ENCODE peak calls at places on chromosomes 16 and 17, in seven cellular contexts. B is left lung, D is fibroblast of the aortic adventitia, Q is H1, Z is GM13977, H is uterus, A is nephron progenitor cell. P is an unnamed sample.

GRCh38 chr16:77499373-77500285 is 64.8 kb upstream of the ADAMTS18 start:
- DNase-seq in B (no peak), D (peak), Q (no peak), Z (no peak), H (peak), A (peak), P (no peak)

GRCh38 chr17:82937411-82938371 is 97.9 kb upstream of the ZNF750 start:
- DNase-seq in B (peak), D (no peak), Q (no peak), Z (no peak), H (peak), A (no peak), P (no peak)

GRCh38 chr17:76841776-76842405 is 26.3 kb upstream of the MGAT5B start:
- DNase-seq in B (no peak), D (no peak), Q (peak), Z (no peak), H (no peak), A (no peak), P (no peak)

GRCh38 chr16:10741844-10742243 is 1.8 kb upstream of the NUBP1 start:
- DNase-seq in B (no peak), D (peak), Q (no peak), Z (no peak), H (no peak), A (no peak), P (no peak)

GRCh38 chr17:39634384-39634871 is 2.5 kb upstream of the STARD3 start:
- DNase-seq in B (no peak), D (peak), Q (no peak), Z (peak), H (no peak), A (no peak), P (no peak)

GRCh38 chr16:20348365-20349185 is 3.9 kb downstream of the UMOD start:
- DNase-seq in B (no peak), D (no peak), Q (peak), Z (peak), H (no peak), A (peak), P (no peak)

GRCh38 chr16:22050963-22051362 is 41.4 kb upstream of the VWA3A start:
- DNase-seq in B (no peak), D (no peak), Q (no peak), Z (no peak), H (no peak), A (no peak), P (no peak)

GRCh38 chr17:54980372-54980771 is 11.8 kb downstream of the STXBP4 start:
- DNase-seq in B (no peak), D (no peak), Q (no peak), Z (no peak), H (no peak), A (no peak), P (no peak)

GRCh38 chr16:85591381-85591780 is 21.7 kb upstream of the GSE1 start:
- DNase-seq in B (no peak), D (no peak), Q (no peak), Z (no peak), H (no peak), A (no peak), P (no peak)

GRCh38 chr16:2158262-2158638 is 2.7 kb downstream of the TRAF7 start:
- DNase-seq in B (peak), D (no peak), Q (no peak), Z (no peak), H (no peak), A (no peak), P (no peak)

GRCh38 chr17:77366558-77367245 is 225.9 kb downstream of the SEC14L1 start:
- DNase-seq in B (no peak), D (peak), Q (peak), Z (no peak), H (peak), A (peak), P (no peak)

GRCh38 chr16:50507397-50507796 is 40.8 kb upstream of the NKD1 start:
- DNase-seq in B (no peak), D (no peak), Q (no peak), Z (no peak), H (no peak), A (no peak), P (no peak)

GRCh38 chr17:28953444-28954118 is 2.3 kb upstream of the PHF12 start:
- DNase-seq in B (no peak), D (peak), Q (peak), Z (peak), H (peak), A (peak), P (peak)

GRCh38 chr16:841455-842060 is 41.0 kb upstream of the GNG13 start:
- DNase-seq in B (peak), D (no peak), Q (no peak), Z (no peak), H (no peak), A (no peak), P (no peak)
- TF ChIP-seq CTCF in B (no peak), D (no peak), Q (no peak), Z (no peak), H (no peak), A (no peak), P (no peak)

DNA sequence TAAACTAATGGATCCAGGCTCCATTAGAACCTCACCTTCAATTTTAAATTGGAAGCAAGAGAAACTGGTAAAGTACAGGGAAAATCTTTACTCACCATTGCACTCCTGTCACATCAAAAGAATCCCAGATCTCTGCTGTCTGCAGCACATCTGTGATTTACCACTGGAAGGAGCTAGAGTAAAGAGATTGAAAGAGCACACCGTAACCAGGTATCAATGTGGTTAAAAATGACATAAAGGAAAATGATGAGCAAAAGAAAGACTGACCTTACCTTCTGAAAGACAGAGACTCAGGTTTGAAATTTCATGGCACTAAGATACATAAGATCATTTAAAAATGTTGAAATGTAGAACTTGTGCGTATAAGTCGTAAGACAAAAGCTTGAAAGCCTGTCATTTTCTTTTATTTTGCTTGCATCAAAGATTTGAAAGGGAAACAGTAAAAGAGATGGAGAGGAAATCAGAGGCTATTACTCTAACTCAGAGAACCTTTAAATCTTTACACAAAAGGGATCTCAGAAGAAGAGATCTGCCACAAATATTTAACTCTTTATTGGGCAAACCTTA is 678.2 kb upstream of the GOT2 start:
- DNase-seq in B (no peak), D (no peak), Q (no peak), Z (no peak), H (no peak), A (no peak), P (no peak)
- TF ChIP-seq CTCF in B (no peak), D (no peak), Q (peak), Z (no peak), H (no peak), A (no peak), P (no peak)

DNA sequence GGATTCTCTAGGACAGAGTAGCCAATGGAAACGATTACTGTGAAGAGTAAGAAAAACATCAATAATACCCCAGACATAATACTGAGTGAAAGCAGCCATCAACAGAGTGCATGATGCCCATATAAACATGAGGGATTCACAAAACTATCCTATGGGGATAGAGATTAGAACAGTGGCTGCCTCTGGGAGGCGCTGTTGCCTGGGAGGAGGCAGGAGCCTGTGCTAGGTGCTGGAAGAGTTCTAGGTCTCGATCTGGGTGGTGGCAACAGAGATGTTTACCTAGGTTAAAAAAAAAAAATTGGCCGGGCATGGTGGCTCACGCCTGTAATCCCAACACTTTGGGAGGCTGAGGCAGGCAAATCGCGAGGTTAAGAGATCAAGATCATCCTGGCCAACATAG is 7.9 kb downstream of the FA2H start:
- DNase-seq in B (no peak), D (no peak), Q (peak), Z (no peak), H (no peak), A (no peak), P (no peak)
- TF ChIP-seq CTCF in B (no peak), D (no peak), Q (peak), Z (peak), H (no peak), A (no peak), P (no peak)

GRCh38 chr17:78826836-78827509 is 13.6 kb downstream of the USP36 start:
- DNase-seq in B (peak), D (no peak), Q (no peak), Z (no peak), H (no peak), A (no peak), P (no peak)

GRCh38 chr17:78826426-78826825 is 14.2 kb downstream of the USP36 start:
- DNase-seq in B (no peak), D (no peak), Q (no peak), Z (no peak), H (no peak), A (no peak), P (no peak)

GRCh38 chr17:78829477-78829876 is 11.1 kb downstream of the USP36 start:
- DNase-seq in B (no peak), D (no peak), Q (no peak), Z (no peak), H (no peak), A (no peak), P (no peak)

GRCh38 chr17:78825696-78826095 is 14.9 kb downstream of the USP36 start:
- DNase-seq in B (no peak), D (no peak), Q (no peak), Z (no peak), H (no peak), A (no peak), P (no peak)

GRCh38 chr17:78828470-78829185 is 12.0 kb downstream of the USP36 start:
- DNase-seq in B (no peak), D (peak), Q (no peak), Z (no peak), H (no peak), A (no peak), P (no peak)
- TF ChIP-seq CTCF in B (no peak), D (peak), Q (peak), Z (no peak), H (no peak), A (no peak), P (no peak)

GRCh38 chr17:35242158-35242804 is 591 bp upstream of the SLFN5 start:
- DNase-seq in B (peak), D (peak), Q (peak), Z (peak), H (peak), A (peak), P (peak)
- TF ChIP-seq CTCF in B (peak), D (peak), Q (peak), Z (peak), H (peak), A (no peak), P (no peak)